ENCODE peak calls at places on chromosomes 3 and 15, in ten cellular contexts. K is omental fat pad, N is A549, W is heart left ventricle, L is psoas muscle, Z is HL-60, C is foreskin fibroblast, X is PC-3, V is GM13976, F is GM13977. Y is an unnamed sample.

GRCh38 chr15:97470417-97470816 is 490.1 kb upstream of the ARRDC4 start:
- DNase-seq in K (no peak), N (no peak), W (no peak), L (no peak), Z (no peak), C (no peak), X (no peak), V (no peak), F (no peak), Y (no peak)

GRCh38 chr15:38300395-38300794 is 47.8 kb downstream of the SPRED1 start:
- DNase-seq in K (no peak), N (no peak), W (no peak), L (no peak), Z (no peak), C (no peak), X (peak; percentile 81), V (peak; percentile 3), F (no peak), Y (no peak)

GRCh38 chr3:29141197-29141911 is 139.5 kb upstream of the RBMS3 start:
- DNase-seq in K (no peak), N (no peak), W (no peak), L (no peak), Z (no peak), C (no peak), X (no peak), V (no peak), F (no peak), Y (no peak)

GRCh38 chr3:12601072-12601471 is 44.2 kb downstream of the MKRN2 start:
- DNase-seq in K (no peak), N (peak; percentile 39), W (no peak), L (no peak), Z (no peak), C (no peak), X (peak; percentile 28), V (no peak), F (no peak), Y (no peak)

GRCh38 chr15:88974392-88974791 is 61.2 kb upstream of the MFGE8 start:
- DNase-seq in K (no peak), N (no peak), W (no peak), L (no peak), Z (no peak), C (no peak), X (peak; percentile 33), V (no peak), F (no peak), Y (no peak)

GRCh38 chr15:90822204-90822955 is 46.0 kb upstream of the FURIN start:
- DNase-seq in K (no peak), N (no peak), W (no peak), L (no peak), Z (no peak), C (no peak), X (no peak), V (no peak), F (no peak), Y (no peak)

GRCh38 chr15:36579792-36580431 is 486 bp downstream of the CDIN1 start:
- DNase-seq in K (no peak), N (no peak), W (peak; percentile 66), L (no peak), Z (no peak), C (peak; percentile 9), X (peak; percentile 18), V (peak; percentile 45), F (no peak), Y (peak; percentile 42)

GRCh38 chr3:32175607-32176197 is 62.8 kb upstream of the CMTM8 start:
- DNase-seq in K (no peak), N (peak; percentile 75), W (no peak), L (no peak), Z (peak; percentile 56), C (peak; percentile 53), X (peak; percentile 84), V (peak; percentile 63), F (peak; percentile 64), Y (peak; percentile 73)

GRCh38 chr3:20622304-20622703 is 436.3 kb upstream of the SGO1 start:
- DNase-seq in K (no peak), N (no peak), W (no peak), L (no peak), Z (no peak), C (peak; percentile 91), X (peak; percentile 80), V (no peak), F (no peak), Y (no peak)

DNA sequence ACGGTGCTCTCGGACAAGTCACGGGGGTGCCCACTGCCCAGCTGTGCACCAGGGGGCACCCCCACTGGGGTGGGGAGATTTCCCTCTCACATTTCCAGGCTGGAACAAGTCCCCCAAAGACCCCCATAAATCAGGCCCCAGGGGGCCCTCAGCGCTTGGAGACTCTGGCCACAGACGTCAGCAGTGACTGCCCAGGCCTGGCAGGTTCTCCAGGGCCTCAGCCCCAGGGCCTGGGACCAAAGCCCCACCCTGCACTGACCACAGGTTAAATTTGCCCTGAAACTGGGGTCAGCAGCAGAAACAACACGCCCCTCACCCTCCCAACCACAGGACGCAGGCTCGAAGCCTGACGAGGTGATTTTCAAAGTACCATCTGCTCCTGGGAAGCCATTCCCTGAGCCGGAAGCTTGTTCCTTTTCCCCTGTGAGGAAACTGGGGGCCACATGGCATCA is 17.0 kb downstream of the XXYLT1 start:
- DNase-seq in K (no peak), N (no peak), W (no peak), L (no peak), Z (no peak), C (no peak), X (no peak), V (peak; percentile 12), F (no peak), Y (no peak)
- TF ChIP-seq CTCF in K (no peak), N (no peak), W (no peak), L (no peak), Z (no peak), C (no peak), X (no peak), V (no peak), F (no peak), Y (no peak)

DNA sequence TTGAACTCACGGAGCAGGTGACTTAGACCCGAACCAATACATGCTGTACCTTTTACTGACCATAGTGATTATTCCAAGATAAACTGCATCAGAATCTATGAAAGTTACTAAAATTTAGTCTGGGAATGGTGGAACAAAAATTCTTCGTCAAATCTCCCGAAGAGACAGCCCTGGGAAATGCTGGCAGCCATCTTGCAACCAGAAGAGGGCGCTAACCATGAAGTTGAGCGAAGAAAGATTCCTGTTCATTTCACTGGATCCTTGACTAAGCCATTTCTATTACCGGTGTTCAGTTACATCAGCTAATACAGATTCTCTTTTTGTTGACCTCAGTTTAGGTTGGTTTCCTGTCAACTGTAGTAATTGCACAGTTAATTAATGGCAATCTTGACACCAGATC is 199.6 kb downstream of the SLC9A9 start:
- DNase-seq in K (no peak), N (peak; percentile 29), W (no peak), L (no peak), Z (no peak), C (no peak), X (peak; percentile 33), V (no peak), F (no peak), Y (peak; percentile 10)
- TF ChIP-seq CTCF in K (no peak), N (no peak), W (peak; percentile 13), L (no peak), Z (no peak), C (peak; percentile 12), X (peak; percentile 60), V (no peak), F (peak; percentile 9), Y (peak; percentile 21)

GRCh38 chr15:67783303-67783702 is 42.0 kb upstream of the SKOR1 start:
- DNase-seq in K (no peak), N (no peak), W (no peak), L (no peak), Z (peak; percentile 91), C (no peak), X (no peak), V (no peak), F (peak; percentile 37), Y (peak; percentile 67)
- TF ChIP-seq CTCF in K (no peak), N (no peak), W (no peak), L (no peak), Z (peak; percentile 38), C (no peak), X (no peak), V (peak; percentile 9), F (peak; percentile 50), Y (no peak)

GRCh38 chr3:95627697-95628096 is 1186.7 kb upstream of the EPHA6 start:
- DNase-seq in K (no peak), N (no peak), W (no peak), L (no peak), Z (no peak), C (no peak), X (no peak), V (no peak), F (no peak), Y (no peak)
- TF ChIP-seq CTCF in K (no peak), N (no peak), W (no peak), L (no peak), Z (no peak), C (no peak), X (no peak), V (no peak), F (no peak), Y (no peak)

DNA sequence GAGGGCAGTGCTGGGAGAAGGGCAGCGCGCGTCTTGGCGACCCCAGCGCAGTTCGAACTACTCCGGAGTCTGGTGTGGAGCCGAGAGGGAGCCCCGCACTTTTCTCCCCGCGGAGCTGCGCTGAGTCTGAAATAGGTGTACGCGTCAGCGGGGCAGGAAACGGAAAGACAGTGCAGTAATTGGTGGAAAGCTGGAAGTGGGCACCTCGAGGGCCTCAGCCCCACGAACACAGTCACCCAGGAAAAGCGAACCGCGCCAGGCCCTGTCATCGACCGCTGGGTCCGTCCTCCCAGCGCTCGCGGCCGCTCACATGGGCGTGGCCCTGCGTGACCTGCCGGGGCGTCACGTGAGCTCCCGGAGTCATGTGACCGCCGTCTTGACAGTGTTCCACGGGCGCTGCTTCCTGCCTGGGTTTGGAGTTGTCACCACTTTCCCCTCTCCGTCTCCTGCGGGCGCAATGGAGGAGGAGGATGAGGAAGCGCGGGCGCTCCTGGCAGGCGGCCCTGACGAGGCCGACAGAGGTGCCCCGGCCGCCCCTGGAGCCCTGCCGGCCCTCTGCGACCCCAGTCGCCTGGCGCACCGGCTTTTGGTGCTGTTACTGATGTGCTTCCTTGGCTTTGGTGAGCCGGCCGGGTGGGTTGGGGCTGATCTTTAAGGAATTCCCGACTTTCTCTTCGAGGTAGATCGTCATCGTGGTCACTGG is at the start of gene MFSD1:
- DNase-seq in K (peak; percentile 98), N (peak; percentile 93), W (peak; percentile 98), L (peak; percentile 98), Z (peak; percentile 86), C (peak; percentile 96), X (peak; percentile 86), V (peak; percentile 94), F (peak; percentile 88), Y (peak; percentile 94)
- TF ChIP-seq CTCF in K (no peak), N (no peak), W (no peak), L (no peak), Z (no peak), C (no peak), X (no peak), V (no peak), F (no peak), Y (no peak)

GRCh38 chr3:102529452-102529851 is 94.6 kb downstream of the ZPLD1 start:
- DNase-seq in K (no peak), N (peak; percentile 32), W (no peak), L (no peak), Z (no peak), C (no peak), X (peak; percentile 77), V (no peak), F (no peak), Y (no peak)
- TF ChIP-seq CTCF in K (no peak), N (peak; percentile 35), W (no peak), L (peak; percentile 10), Z (no peak), C (peak; percentile 15), X (peak; percentile 87), V (no peak), F (no peak), Y (no peak)

GRCh38 chr3:9715764-9716437 is 12.3 kb downstream of the CPNE9 start:
- DNase-seq in K (peak; percentile 65), N (peak; percentile 78), W (no peak), L (peak; percentile 78), Z (peak; percentile 80), C (peak; percentile 79), X (peak; percentile 96), V (no peak), F (no peak), Y (peak; percentile 65)
- TF ChIP-seq CTCF in K (no peak), N (peak; percentile 87), W (peak; percentile 55), L (peak; percentile 55), Z (peak; percentile 98), C (peak; percentile 98), X (peak; percentile 98), V (peak; percentile 38), F (peak; percentile 27), Y (peak; percentile 37)